ENCODE peak calls at places on chromosomes 7 and 10, in nine cellular contexts. G is suprapubic skin, D is progenitor cell of endocrine pancreas, F is PC-9, P is PC-3, B is coronary artery, E is heart right ventricle, N is GM23338, T is WTC11. C is an unnamed sample.

GRCh38 chr7:43385856-43386255 is 197.1 kb upstream of the STK17A start:
- DNase-seq in P (peak), D (no peak), T (no peak), F (no peak), B (no peak), N (no peak), E (no peak), G (no peak), C (no peak)

GRCh38 chr10:89224697-89225443 is 17.8 kb upstream of the CH25H start:
- DNase-seq in F (no peak), B (no peak), P (no peak), N (no peak), T (no peak), D (no peak), G (no peak), E (peak), C (no peak)

GRCh38 chr10:11678074-11678793 is 63.9 kb upstream of the ECHDC3 start:
- DNase-seq in N (no peak), T (no peak), G (no peak), D (no peak), B (no peak), P (no peak), F (peak), E (no peak), C (peak)

GRCh38 chr7:106767498-106768323 is 97.4 kb upstream of the PIK3CG start:
- DNase-seq in E (no peak), D (no peak), T (no peak), N (peak), F (no peak), P (no peak), G (no peak), B (no peak), C (no peak)

GRCh38 chr7:36155811-36156361 is 2.8 kb downstream of the EEPD1 start:
- DNase-seq in E (peak), P (peak), D (no peak), B (no peak), G (no peak), F (no peak), T (no peak), N (peak), C (no peak)

GRCh38 chr7:21923663-21924062 is 22.0 kb downstream of the CDCA7L start:
- DNase-seq in T (no peak), F (no peak), D (no peak), G (no peak), E (peak), N (no peak), P (peak), B (no peak), C (no peak)

GRCh38 chr7:12032146-12032545 is 178.9 kb upstream of the TMEM106B start:
- DNase-seq in E (no peak), D (no peak), P (no peak), N (peak), B (no peak), T (no peak), G (no peak), F (no peak), C (no peak)

GRCh38 chr10:55233090-55233489 is 432.1 kb upstream of the PCDH15 start:
- DNase-seq in G (no peak), F (no peak), T (no peak), N (no peak), P (no peak), B (no peak), D (no peak), E (no peak), C (no peak)

GRCh38 chr7:22223841-22224240 is 133.1 kb downstream of the RAPGEF5 start:
- DNase-seq in T (no peak), F (no peak), N (no peak), B (no peak), D (no peak), G (no peak), E (no peak), P (no peak), C (no peak)

GRCh38 chr10:131997366-131998049 is 15.8 kb upstream of the BNIP3 start:
- DNase-seq in T (peak), G (peak), P (peak), N (peak), F (peak), D (no peak), B (no peak), E (peak), C (no peak)

GRCh38 chr7:4265056-4265455 is 417.0 kb upstream of the FOXK1 start:
- DNase-seq in P (no peak), N (peak), D (no peak), T (no peak), G (no peak), B (peak), E (no peak), F (no peak), C (peak)

GRCh38 chr10:132065491-132066105 is at the start of gene JAKMIP3:
- DNase-seq in P (peak), E (peak), B (peak), N (peak), D (no peak), F (peak), G (peak), T (peak), C (peak)

GRCh38 chr7:17846935-17847334 is 93.4 kb downstream of the SNX13 start:
- DNase-seq in G (no peak), T (no peak), P (no peak), E (no peak), N (no peak), B (no peak), F (no peak), D (no peak), C (no peak)

GRCh38 chr10:124389613-124390361 is 28.9 kb downstream of the OAT start:
- DNase-seq in N (no peak), E (no peak), D (no peak), P (no peak), F (no peak), T (no peak), G (peak), B (peak), C (no peak)

GRCh38 chr10:130169136-130169888 is 33.1 kb downstream of the GLRX3 start:
- DNase-seq in T (no peak), B (no peak), E (no peak), P (no peak), D (no peak), N (peak), F (no peak), G (no peak), C (no peak)

GRCh38 chr10:98460837-98461499 is 14.2 kb upstream of the HPS1 start:
- DNase-seq in B (no peak), F (peak), E (peak), T (no peak), G (peak), N (no peak), P (peak), D (no peak), C (no peak)

GRCh38 chr10:130045091-130045652 is 65.5 kb downstream of the C10orf143 start:
- DNase-seq in N (peak), D (no peak), P (peak), T (peak), G (no peak), E (no peak), F (no peak), B (peak), C (no peak)

GRCh38 chr10:78865931-78866717 is 202.6 kb upstream of the ZMIZ1 start:
- DNase-seq in F (no peak), G (no peak), E (no peak), B (peak), P (no peak), D (no peak), N (no peak), T (no peak), C (no peak)

GRCh38 chr10:126975221-126975620 is 70.0 kb downstream of the DOCK1 start:
- DNase-seq in P (no peak), G (no peak), B (no peak), T (no peak), F (no peak), N (no peak), D (no peak), E (no peak), C (no peak)

GRCh38 chr10:126972622-126973414 is 67.6 kb downstream of the DOCK1 start:
- DNase-seq in B (no peak), N (no peak), E (no peak), F (no peak), G (no peak), P (no peak), D (no peak), T (no peak), C (no peak)

GRCh38 chr10:126964190-126964589 is 59.0 kb downstream of the DOCK1 start:
- DNase-seq in G (no peak), B (no peak), T (no peak), P (no peak), E (no peak), N (no peak), F (no peak), D (no peak), C (no peak)

GRCh38 chr10:126966938-126967337 is 61.7 kb downstream of the DOCK1 start:
- DNase-seq in F (no peak), G (no peak), P (no peak), T (no peak), E (no peak), D (no peak), N (no peak), B (no peak), C (no peak)

GRCh38 chr10:126969310-126969709 is 64.1 kb downstream of the DOCK1 start:
- DNase-seq in F (no peak), P (peak), T (peak), N (peak), E (no peak), B (no peak), D (no peak), G (no peak), C (no peak)
- TF ChIP-seq CTCF in F (peak), P (peak), T (no peak), N (peak), E (peak), B (no peak), D (peak), G (no peak), C (peak)

DNA sequence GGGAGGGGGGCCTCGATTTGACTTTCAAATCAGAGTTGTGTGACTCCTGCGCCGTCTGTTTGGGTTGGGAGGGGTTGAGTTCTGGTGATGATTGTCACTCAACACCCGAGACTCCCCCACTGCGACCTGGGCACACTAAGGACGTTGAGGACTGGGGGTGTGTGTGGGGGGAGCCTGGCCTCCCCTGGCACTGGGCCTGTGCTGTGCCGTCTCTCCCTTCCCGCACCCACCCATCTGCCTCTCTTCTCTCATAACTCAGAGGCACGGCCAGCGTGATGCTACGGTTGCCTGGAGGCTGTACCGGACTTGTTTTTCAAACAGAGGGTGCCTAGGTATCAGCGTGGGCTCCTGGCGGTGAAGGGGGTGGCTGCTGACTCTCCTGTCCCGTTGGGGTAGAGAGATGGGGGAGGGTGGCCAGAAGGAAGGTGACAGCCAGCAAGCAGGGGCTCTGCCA is 56.7 kb upstream of the PFKFB3 start:
- DNase-seq in N (no peak), G (no peak), E (no peak), F (no peak), B (no peak), D (no peak), T (no peak), P (no peak), C (no peak)
- TF ChIP-seq CTCF in N (no peak), G (no peak), E (no peak), F (no peak), B (no peak), D (no peak), T (no peak), P (no peak), C (no peak)

GRCh38 chr10:31188792-31189406 is 130.1 kb upstream of the ZEB1 start:
- DNase-seq in G (no peak), P (no peak), D (no peak), F (no peak), T (no peak), B (no peak), N (no peak), E (no peak), C (no peak)

GRCh38 chr10:31187607-31188210 is 131.3 kb upstream of the ZEB1 start:
- DNase-seq in D (no peak), E (peak), B (no peak), G (no peak), N (no peak), P (no peak), F (no peak), T (no peak), C (no peak)

GRCh38 chr10:31190488-31190887 is 128.5 kb upstream of the ZEB1 start:
- DNase-seq in B (no peak), G (no peak), D (no peak), E (no peak), P (no peak), F (no peak), N (no peak), T (no peak), C (no peak)

GRCh38 chr10:31187182-31187581 is 131.8 kb upstream of the ZEB1 start:
- DNase-seq in F (no peak), P (no peak), B (no peak), N (no peak), E (no peak), T (no peak), G (no peak), D (no peak), C (no peak)

GRCh38 chr10:31186225-31187010 is 132.6 kb upstream of the ZEB1 start:
- DNase-seq in D (no peak), E (no peak), P (no peak), G (no peak), F (peak), N (peak), B (no peak), T (peak), C (no peak)
- TF ChIP-seq CTCF in D (no peak), E (peak), P (peak), G (no peak), F (no peak), N (peak), B (no peak), T (no peak), C (peak)

GRCh38 chr10:58511765-58512469 is 755 bp upstream of the BICC1 start:
- DNase-seq in E (peak), T (peak), B (no peak), F (no peak), D (no peak), N (peak), G (peak), P (no peak), C (peak)

GRCh38 chr10:58514102-58514472 is 1.4 kb downstream of the BICC1 start:
- DNase-seq in N (no peak), F (no peak), B (no peak), D (no peak), P (peak), T (no peak), G (no peak), E (no peak), C (no peak)

GRCh38 chr10:58515296-58515956 is 2.8 kb downstream of the BICC1 start:
- DNase-seq in E (no peak), B (no peak), F (no peak), N (no peak), T (no peak), G (no peak), D (no peak), P (peak), C (no peak)

GRCh38 chr10:58513189-58514101 is 773 bp downstream of the BICC1 start:
- DNase-seq in D (peak), B (no peak), T (peak), N (peak), G (peak), F (no peak), E (peak), P (peak), C (peak)

DNA sequence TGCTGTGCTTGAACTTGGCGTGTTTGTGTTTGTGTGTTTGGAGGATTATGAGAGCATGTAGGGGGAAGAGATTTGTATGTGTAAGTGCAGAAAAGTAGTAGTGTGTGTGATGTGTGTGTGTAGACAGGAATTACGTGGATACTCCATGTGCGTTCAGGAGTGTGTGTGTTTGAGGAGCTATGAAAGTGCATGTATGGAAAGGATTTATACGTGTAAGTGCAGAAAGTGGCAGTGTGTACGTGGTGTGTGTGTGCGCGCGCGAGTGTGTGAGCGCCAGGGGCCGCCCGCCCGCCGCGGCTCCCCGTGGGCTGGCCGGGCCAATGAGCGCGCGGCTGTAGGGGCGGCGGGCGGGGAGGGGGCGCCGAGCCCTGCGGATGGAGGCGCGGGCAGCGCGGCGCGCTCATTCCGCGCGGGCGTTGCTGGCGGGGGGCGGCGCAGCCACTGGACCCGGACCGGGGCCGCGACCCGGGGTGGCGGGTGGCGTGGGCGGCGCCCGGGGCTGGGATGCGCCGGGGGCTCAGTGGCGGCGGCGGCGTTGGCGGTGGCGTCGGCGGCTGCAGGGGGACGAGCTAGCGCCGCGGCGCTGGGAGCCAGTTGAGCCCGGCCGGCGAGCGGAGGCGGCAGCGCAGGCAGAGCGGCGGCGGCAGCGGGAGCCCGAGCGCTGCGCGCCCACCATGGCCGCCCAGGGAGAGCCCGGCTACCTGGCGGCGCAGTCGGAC is at the start of gene BICC1:
- DNase-seq in N (peak), T (peak), G (peak), F (no peak), B (no peak), D (peak), E (peak), P (peak), C (peak)
- TF ChIP-seq CTCF in N (no peak), T (no peak), G (no peak), F (no peak), B (no peak), D (no peak), E (peak), P (no peak), C (peak)

GRCh38 chr7:40996330-40996729 is 706.6 kb downstream of the INHBA start:
- DNase-seq in E (no peak), D (no peak), B (no peak), N (no peak), F (no peak), G (no peak), P (no peak), T (no peak), C (no peak)

GRCh38 chr7:40987571-40987970 is 715.3 kb downstream of the INHBA start:
- DNase-seq in N (no peak), B (no peak), G (no peak), E (no peak), T (no peak), P (no peak), F (no peak), D (no peak), C (no peak)

GRCh38 chr7:40986351-40986873 is 716.5 kb downstream of the INHBA start:
- DNase-seq in G (no peak), E (no peak), D (no peak), T (no peak), B (no peak), F (peak), P (peak), N (no peak), C (no peak)

GRCh38 chr7:40990841-40991240 is 712.0 kb downstream of the INHBA start:
- DNase-seq in B (no peak), E (no peak), D (no peak), F (no peak), G (no peak), N (no peak), T (no peak), P (no peak), C (no peak)
- TF ChIP-seq CTCF in B (no peak), E (no peak), D (no peak), F (no peak), G (no peak), N (no peak), T (no peak), P (no peak), C (no peak)

GRCh38 chr10:34615770-34616169 is 199.3 kb downstream of the PARD3 start:
- DNase-seq in B (no peak), P (no peak), F (no peak), D (no peak), G (no peak), E (no peak), N (no peak), T (no peak), C (no peak)
- TF ChIP-seq CTCF in B (no peak), P (no peak), F (no peak), D (no peak), G (no peak), E (no peak), N (no peak), T (no peak), C (peak)

GRCh38 chr7:148286150-148286549 is 304.4 kb upstream of the C7orf33 start:
- DNase-seq in P (peak), B (no peak), T (no peak), N (peak), D (no peak), E (no peak), G (no peak), F (no peak), C (no peak)
- TF ChIP-seq CTCF in P (peak), B (no peak), T (no peak), N (peak), D (peak), E (peak), G (no peak), F (peak), C (peak)

DNA sequence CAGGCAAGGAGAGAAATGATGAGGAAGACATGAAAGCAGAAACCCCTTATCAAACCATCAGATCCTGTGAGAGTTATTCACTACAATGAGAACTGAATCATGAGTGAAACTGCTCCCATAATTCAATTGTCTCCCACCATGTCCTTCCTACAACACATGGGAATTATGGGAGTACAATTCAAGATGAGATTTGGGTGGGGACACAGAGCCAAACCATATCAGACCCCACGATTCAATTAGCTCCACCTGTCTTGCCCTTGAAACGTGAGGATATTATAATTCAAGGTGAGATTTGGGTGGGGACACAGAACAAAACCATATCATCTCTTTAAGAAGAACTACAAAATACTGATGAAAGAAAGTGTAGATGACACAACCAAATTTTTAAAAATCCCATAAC is 128.9 kb downstream of the IMMP2L start:
- DNase-seq in T (no peak), F (no peak), N (no peak), G (no peak), B (no peak), P (no peak), D (no peak), E (no peak), C (no peak)
- TF ChIP-seq CTCF in T (no peak), F (no peak), N (no peak), G (no peak), B (no peak), P (no peak), D (no peak), E (no peak), C (no peak)